ENCODE peak calls at places on chromosomes 13 and 19, in ten cellular contexts. J is activated naive CD8-positive, alpha-beta T cell treated with anti-CD3 and anti-CD28 coated beads for 36 hours; P is IMR-90; A is NCI-H526 treated with DMSO at 0.1 percent for 48 hours; O is activated CD8-positive, alpha-beta T cell treated with anti-CD3 and anti-CD28 coated beads for 36 hours; W is activated T-helper 1 cell treated with anti-CD3 and anti-CD28 coated beads, Interleukin-12 subunit alpha, Interleukin-12 subunit beta, Interleukin-2, Interleukin-4 antibody, amounts not matched to agents 30 ng/mL and 10 ng/mL and 1 ng/mL, durations not matched to agents 14 hours and 24 hours and 36 hours; L is NCI-H2029 treated with DMSO at 0.1 percent for 48 hours; U is NCI-H2227 treated with DMSO at 0.1 percent for 48 hours; T is ascending aorta; E is T-cell. Z is an unnamed sample.

GRCh38 chr19:8111376-8111775 is 38.0 kb downstream of the FBN3 start:
- DNase-seq in T (no peak), W (no peak), E (no peak), A (no peak), P (no peak), U (no peak), L (no peak), O (no peak), J (no peak), Z (no peak)

GRCh38 chr13:44146162-44146561 is 227.5 kb upstream of the SERP2 start:
- DNase-seq in U (no peak), L (no peak), P (no peak), J (no peak), O (no peak), T (no peak), E (no peak), A (no peak), W (no peak), Z (no peak)

GRCh38 chr13:34941835-34942731 is at the start of gene NBEA:
- DNase-seq in O (peak; percentile 72), P (peak; percentile 38), J (peak; percentile 81), T (peak; percentile 73), U (peak; percentile 92), L (no peak), A (peak; percentile 96), W (peak; percentile 63), E (peak; percentile 82), Z (peak; percentile 82)

GRCh38 chr19:7010722-7011593 is 10.3 kb downstream of the MBD3L2B start:
- DNase-seq in J (no peak), W (no peak), U (no peak), A (no peak), E (no peak), L (no peak), T (no peak), O (peak; percentile 55), P (no peak), Z (no peak)

GRCh38 chr13:77325371-77325941 is 1.4 kb downstream of the MYCBP2 start:
- DNase-seq in E (no peak), A (peak; percentile 52), W (no peak), P (no peak), O (no peak), T (no peak), L (no peak), J (no peak), U (no peak), Z (no peak)

GRCh38 chr19:2199215-2199614 is 35.5 kb downstream of the DOT1L start:
- DNase-seq in E (no peak), A (no peak), L (no peak), T (no peak), U (no peak), P (no peak), W (no peak), J (no peak), O (no peak), Z (no peak)

GRCh38 chr13:26050568-26051230 is 1.1 kb downstream of the SHISA2 start:
- DNase-seq in W (no peak), E (no peak), O (peak; percentile 16), L (no peak), A (peak; percentile 40), T (no peak), U (peak; percentile 10), J (peak; percentile 24), P (no peak), Z (no peak)

GRCh38 chr13:48636550-48636949 is 17.2 kb upstream of the CYSLTR2 start:
- DNase-seq in A (no peak), J (no peak), T (no peak), E (no peak), W (no peak), P (peak; percentile 31), L (no peak), U (no peak), O (no peak), Z (no peak)

GRCh38 chr19:47107201-47107952 is 6.2 kb downstream of the ZC3H4 start:
- DNase-seq in T (no peak), J (peak; percentile 34), A (no peak), W (peak; percentile 52), U (no peak), O (peak; percentile 67), P (peak; percentile 45), L (no peak), E (no peak), Z (no peak)

GRCh38 chr13:41960700-41961697 is at the start of gene VWA8:
- DNase-seq in L (no peak), J (peak; percentile 89), E (peak; percentile 83), W (peak; percentile 81), A (peak; percentile 79), U (peak; percentile 46), P (peak; percentile 78), O (peak; percentile 90), T (peak; percentile 87), Z (peak; percentile 89)

GRCh38 chr13:60572003-60572792 is 175.2 kb downstream of the TDRD3 start:
- DNase-seq in U (peak; percentile 34), W (no peak), O (no peak), P (peak; percentile 85), J (no peak), A (no peak), L (no peak), T (no peak), E (no peak), Z (no peak)

GRCh38 chr19:45817010-45817724 is 2.1 kb upstream of the RSPH6A start:
- DNase-seq in T (peak; percentile 96), O (peak; percentile 98), J (peak; percentile 95), E (peak; percentile 95), U (peak; percentile 67), L (peak; percentile 66), W (peak; percentile 89), A (peak; percentile 68), P (peak; percentile 90), Z (peak; percentile 93)

GRCh38 chr13:54637377-54637776 is 1608.8 kb downstream of the OLFM4 start:
- DNase-seq in A (no peak), W (no peak), O (no peak), L (no peak), P (no peak), E (no peak), J (no peak), U (no peak), T (no peak), Z (no peak)

GRCh38 chr19:782195-783043 is 14.8 kb upstream of the PTBP1 start:
- DNase-seq in U (no peak), T (no peak), A (no peak), W (no peak), L (no peak), J (no peak), E (no peak), O (no peak), P (peak; percentile 33), Z (no peak)

GRCh38 chr13:23656637-23657036 is 86.4 kb downstream of the TNFRSF19 start:
- DNase-seq in U (no peak), W (no peak), T (no peak), E (no peak), J (no peak), P (peak; percentile 98), L (no peak), A (peak; percentile 5), O (no peak), Z (no peak)

GRCh38 chr13:89883893-89884448 is 1463.5 kb upstream of the MIR17HG start:
- DNase-seq in T (no peak), P (no peak), O (no peak), U (no peak), L (no peak), A (no peak), E (no peak), W (no peak), J (no peak), Z (no peak)

GRCh38 chr13:50626031-50626643 is 217.4 kb downstream of the DLEU7 start:
- DNase-seq in T (no peak), A (no peak), L (no peak), U (no peak), J (no peak), P (no peak), W (no peak), O (no peak), E (no peak), Z (no peak)

GRCh38 chr19:46579286-46579944 is 21.7 kb upstream of the CALM3 start:
- DNase-seq in U (peak; percentile 16), E (no peak), O (peak; percentile 76), W (no peak), T (no peak), P (no peak), L (no peak), A (peak; percentile 11), J (peak; percentile 48), Z (no peak)

GRCh38 chr19:29639086-29639485 is 26.2 kb upstream of the PLEKHF1 start:
- DNase-seq in W (no peak), J (no peak), A (no peak), L (no peak), U (no peak), P (no peak), T (no peak), O (no peak), E (no peak), Z (no peak)

Z was measured in Peyer's patch.